ENCODE peak calls at places on chromosome 10, in seven cellular contexts. One of them, this sample, is unnamed.

GRCh38 chr10:79339266-79339665 is 8.0 kb upstream of the PPIF start:
- DNase-seq in NCI-H2081: no peak
- DNase-seq in BJ: no peak
- DNase-seq in WERI-Rb-1: no peak
- DNase-seq in activated CD8-positive, alpha-beta memory T cell treated with anti-CD3 and anti-CD28 coated beads for 24 hours: no peak
- DNase-seq in NCI-H1105: no peak
- DNase-seq in HuH-7.5: no peak
- DNase-seq in this sample: peak; percentile 45

GRCh38 chr10:129253551-129254179 is 213.4 kb upstream of the MGMT start:
- DNase-seq in BJ: no peak
- DNase-seq in NCI-H2081: no peak
- DNase-seq in NCI-H1105: no peak
- DNase-seq in HuH-7.5: no peak
- DNase-seq in activated CD8-positive, alpha-beta memory T cell treated with anti-CD3 and anti-CD28 coated beads for 24 hours: no peak
- DNase-seq in WERI-Rb-1: no peak
- DNase-seq in this sample: no peak

GRCh38 chr10:28681928-28682750 is 4.8 kb downstream of the BAMBI start:
- DNase-seq in NCI-H2081: no peak
- DNase-seq in NCI-H1105: no peak
- DNase-seq in HuH-7.5: no peak
- DNase-seq in BJ: no peak
- DNase-seq in activated CD8-positive, alpha-beta memory T cell treated with anti-CD3 and anti-CD28 coated beads for 24 hours: no peak
- DNase-seq in WERI-Rb-1: no peak
- DNase-seq in this sample: no peak

GRCh38 chr10:16478801-16479200 is 42.0 kb downstream of the PTER start:
- DNase-seq in NCI-H2081: no peak
- DNase-seq in BJ: no peak
- DNase-seq in WERI-Rb-1: no peak
- DNase-seq in activated CD8-positive, alpha-beta memory T cell treated with anti-CD3 and anti-CD28 coated beads for 24 hours: no peak
- DNase-seq in HuH-7.5: no peak
- DNase-seq in NCI-H1105: no peak
- DNase-seq in this sample: no peak

GRCh38 chr10:112052176-112052575 is 131.4 kb downstream of the GPAM start:
- DNase-seq in activated CD8-positive, alpha-beta memory T cell treated with anti-CD3 and anti-CD28 coated beads for 24 hours: no peak
- DNase-seq in BJ: no peak
- DNase-seq in WERI-Rb-1: no peak
- DNase-seq in HuH-7.5: no peak
- DNase-seq in NCI-H1105: no peak
- DNase-seq in NCI-H2081: no peak
- DNase-seq in this sample: no peak

GRCh38 chr10:101018600-101019439 is 12.1 kb downstream of the PDZD7 start:
- DNase-seq in WERI-Rb-1: peak; percentile 97
- DNase-seq in HuH-7.5: peak; percentile 97
- DNase-seq in NCI-H1105: no peak
- DNase-seq in activated CD8-positive, alpha-beta memory T cell treated with anti-CD3 and anti-CD28 coated beads for 24 hours: peak; percentile 89
- DNase-seq in BJ: no peak
- DNase-seq in NCI-H2081: peak; percentile 71
- DNase-seq in this sample: peak; percentile 76

GRCh38 chr10:127690176-127690575 is 46.8 kb upstream of the FOXI2 start:
- DNase-seq in activated CD8-positive, alpha-beta memory T cell treated with anti-CD3 and anti-CD28 coated beads for 24 hours: no peak
- DNase-seq in WERI-Rb-1: no peak
- DNase-seq in NCI-H2081: no peak
- DNase-seq in HuH-7.5: no peak
- DNase-seq in NCI-H1105: no peak
- DNase-seq in BJ: no peak
- DNase-seq in this sample: no peak

GRCh38 chr10:132626761-132627735 is 89.5 kb downstream of the INPP5A start:
- DNase-seq in NCI-H2081: no peak
- DNase-seq in WERI-Rb-1: no peak
- DNase-seq in BJ: no peak
- DNase-seq in HuH-7.5: no peak
- DNase-seq in activated CD8-positive, alpha-beta memory T cell treated with anti-CD3 and anti-CD28 coated beads for 24 hours: no peak
- DNase-seq in NCI-H1105: no peak
- DNase-seq in this sample: no peak

GRCh38 chr10:16989826-16990293 is 139.8 kb downstream of the CUBN start:
- DNase-seq in activated CD8-positive, alpha-beta memory T cell treated with anti-CD3 and anti-CD28 coated beads for 24 hours: no peak
- DNase-seq in NCI-H1105: no peak
- DNase-seq in BJ: no peak
- DNase-seq in HuH-7.5: no peak
- DNase-seq in NCI-H2081: no peak
- DNase-seq in WERI-Rb-1: no peak
- DNase-seq in this sample: no peak

GRCh38 chr10:98478430-98479222 is 31.9 kb upstream of the HPS1 start:
- DNase-seq in WERI-Rb-1: no peak
- DNase-seq in BJ: no peak
- DNase-seq in NCI-H1105: no peak
- DNase-seq in HuH-7.5: no peak
- DNase-seq in activated CD8-positive, alpha-beta memory T cell treated with anti-CD3 and anti-CD28 coated beads for 24 hours: no peak
- DNase-seq in NCI-H2081: no peak
- DNase-seq in this sample: no peak

GRCh38 chr10:76282122-76283030 is 851.0 kb downstream of the LRMDA start:
- DNase-seq in BJ: no peak
- DNase-seq in NCI-H1105: peak; percentile 15
- DNase-seq in NCI-H2081: peak; percentile 78
- DNase-seq in WERI-Rb-1: no peak
- DNase-seq in HuH-7.5: no peak
- DNase-seq in activated CD8-positive, alpha-beta memory T cell treated with anti-CD3 and anti-CD28 coated beads for 24 hours: no peak
- DNase-seq in this sample: no peak

GRCh38 chr10:43057231-43057711 is 19.6 kb upstream of the RET start:
- DNase-seq in NCI-H2081: no peak
- DNase-seq in activated CD8-positive, alpha-beta memory T cell treated with anti-CD3 and anti-CD28 coated beads for 24 hours: no peak
- DNase-seq in WERI-Rb-1: no peak
- DNase-seq in NCI-H1105: no peak
- DNase-seq in HuH-7.5: no peak
- DNase-seq in BJ: no peak
- DNase-seq in this sample: no peak

GRCh38 chr10:84179059-84179710 is 5.6 kb downstream of the GPR15LG start:
- DNase-seq in activated CD8-positive, alpha-beta memory T cell treated with anti-CD3 and anti-CD28 coated beads for 24 hours: peak; percentile 54
- DNase-seq in NCI-H2081: peak; percentile 65
- DNase-seq in WERI-Rb-1: no peak
- DNase-seq in BJ: peak; percentile 2
- DNase-seq in NCI-H1105: peak; percentile 71
- DNase-seq in HuH-7.5: no peak
- DNase-seq in this sample: peak; percentile 100

GRCh38 chr10:43047288-43047970 is 29.4 kb upstream of the RET start:
- DNase-seq in HuH-7.5: no peak
- DNase-seq in NCI-H2081: no peak
- DNase-seq in activated CD8-positive, alpha-beta memory T cell treated with anti-CD3 and anti-CD28 coated beads for 24 hours: no peak
- DNase-seq in NCI-H1105: no peak
- DNase-seq in WERI-Rb-1: no peak
- DNase-seq in BJ: no peak
- DNase-seq in this sample: no peak

GRCh38 chr10:11875499-11876281 is 52.5 kb downstream of the PROSER2 start:
- DNase-seq in HuH-7.5: peak; percentile 98
- DNase-seq in NCI-H1105: no peak
- DNase-seq in activated CD8-positive, alpha-beta memory T cell treated with anti-CD3 and anti-CD28 coated beads for 24 hours: no peak
- DNase-seq in NCI-H2081: no peak
- DNase-seq in BJ: peak; percentile 85
- DNase-seq in WERI-Rb-1: no peak
- DNase-seq in this sample: peak; percentile 96

GRCh38 chr10:31399631-31400030 is 80.6 kb downstream of the ZEB1 start:
- DNase-seq in NCI-H1105: no peak
- DNase-seq in WERI-Rb-1: no peak
- DNase-seq in activated CD8-positive, alpha-beta memory T cell treated with anti-CD3 and anti-CD28 coated beads for 24 hours: no peak
- DNase-seq in NCI-H2081: no peak
- DNase-seq in BJ: no peak
- DNase-seq in HuH-7.5: no peak
- DNase-seq in this sample: peak; percentile 52

GRCh38 chr10:88991161-88991899 is 732 bp downstream of the FAS start:
- DNase-seq in WERI-Rb-1: peak; percentile 56
- DNase-seq in NCI-H2081: no peak
- DNase-seq in HuH-7.5: peak; percentile 32
- DNase-seq in activated CD8-positive, alpha-beta memory T cell treated with anti-CD3 and anti-CD28 coated beads for 24 hours: peak; percentile 90
- DNase-seq in BJ: no peak
- DNase-seq in NCI-H1105: no peak
- DNase-seq in this sample: peak; percentile 82

GRCh38 chr10:31706921-31707571 is 221.6 kb downstream of the ARHGAP12 start:
- DNase-seq in HuH-7.5: no peak
- DNase-seq in WERI-Rb-1: peak; percentile 14
- DNase-seq in NCI-H2081: no peak
- DNase-seq in NCI-H1105: no peak
- DNase-seq in BJ: no peak
- DNase-seq in activated CD8-positive, alpha-beta memory T cell treated with anti-CD3 and anti-CD28 coated beads for 24 hours: no peak
- DNase-seq in this sample: no peak